ENCODE peak calls at places on chromosomes 5 and 9, in five cellular contexts. M is SK-MEL-5, V is HFFc6, T is WTC11, B is Calu3. X is an unnamed sample.

GRCh38 chr9:928363-929042 is 48.0 kb upstream of the DMRT3 start:
- DNase-seq in M (peak; percentile 60), B (peak; percentile 13), V (no peak), T (peak; percentile 53), X (no peak)

GRCh38 chr5:102809033-102809432 is 53.9 kb downstream of the PAM start:
- DNase-seq in T (no peak), V (no peak), B (no peak), M (no peak), X (no peak)

GRCh38 chr5:159409801-159410200 is 79.5 kb upstream of the IL12B start:
- DNase-seq in V (no peak), B (no peak), M (no peak), T (no peak), X (no peak)

GRCh38 chr9:109967651-109968331 is 187.8 kb downstream of the PALM2AKAP2 start:
- DNase-seq in B (no peak), M (no peak), V (no peak), T (no peak), X (no peak)

GRCh38 chr5:134007581-134008256 is 2.9 kb upstream of the VDAC1 start:
- DNase-seq in V (no peak), M (peak; percentile 66), B (no peak), T (peak; percentile 67), X (no peak)

GRCh38 chr5:95866431-95867063 is 44.0 kb upstream of the GLRX start:
- DNase-seq in B (no peak), M (no peak), T (no peak), V (peak; percentile 4), X (no peak)

GRCh38 chr5:16345454-16345853 is 120.1 kb downstream of the ZNF622 start:
- DNase-seq in M (peak; percentile 82), B (no peak), T (no peak), V (no peak), X (no peak)

GRCh38 chr9:99533421-99533820 is 288.3 kb upstream of the NR4A3 start:
- DNase-seq in M (no peak), B (no peak), T (no peak), V (no peak), X (no peak)

GRCh38 chr9:91302831-91303230 is 58.9 kb downstream of the AUH start:
- DNase-seq in V (peak; percentile 92), B (no peak), M (no peak), T (no peak), X (no peak)

GRCh38 chr5:35803221-35803651 is 53.5 kb upstream of the IL7R start:
- DNase-seq in V (peak; percentile 54), M (peak; percentile 18), T (peak; percentile 26), B (no peak), X (no peak)

GRCh38 chr5:42638972-42639371 is 117.6 kb upstream of the CCDC152 start:
- DNase-seq in B (no peak), M (no peak), V (no peak), T (no peak), X (no peak)